ENCODE peak calls at places on chromosomes 6 and 20, in five cellular contexts. One of them, this sample, is unnamed.
A peak's percentile ranks its signal among the peaks of the same experiment; 100 is the strongest.

GRCh38 chr6:33426590-33427563 is 7.0 kb downstream of the SYNGAP1 start:
- DNase-seq in cardiac fibroblast: peak; percentile 18
- DNase-seq in dorsolateral prefrontal cortex: no peak
- DNase-seq in mucosa of descending colon: no peak
- DNase-seq in ascending aorta: no peak
- DNase-seq in this sample: no peak

GRCh38 chr20:59667131-59667530 is 62.8 kb downstream of the PHACTR3 start:
- DNase-seq in dorsolateral prefrontal cortex: no peak
- DNase-seq in ascending aorta: no peak
- DNase-seq in cardiac fibroblast: no peak
- DNase-seq in mucosa of descending colon: no peak
- DNase-seq in this sample: no peak

GRCh38 chr6:127951172-127951995 is 50.5 kb upstream of the THEMIS start:
- DNase-seq in dorsolateral prefrontal cortex: no peak
- DNase-seq in cardiac fibroblast: no peak
- DNase-seq in mucosa of descending colon: no peak
- DNase-seq in ascending aorta: no peak
- DNase-seq in this sample: no peak

GRCh38 chr20:51335329-51335841 is 207.1 kb downstream of the NFATC2 start:
- DNase-seq in mucosa of descending colon: no peak
- DNase-seq in cardiac fibroblast: peak; percentile 99
- DNase-seq in ascending aorta: no peak
- DNase-seq in dorsolateral prefrontal cortex: no peak
- DNase-seq in this sample: no peak

GRCh38 chr20:1802385-1803215 is 92.6 kb upstream of the SIRPA start:
- DNase-seq in cardiac fibroblast: peak; percentile 74
- DNase-seq in ascending aorta: peak; percentile 83
- DNase-seq in dorsolateral prefrontal cortex: peak; percentile 91
- DNase-seq in mucosa of descending colon: peak; percentile 65
- DNase-seq in this sample: peak; percentile 58

GRCh38 chr6:135535989-135536414 is 38.5 kb upstream of the AHI1 start:
- DNase-seq in mucosa of descending colon: peak; percentile 42
- DNase-seq in cardiac fibroblast: peak; percentile 90
- DNase-seq in ascending aorta: no peak
- DNase-seq in dorsolateral prefrontal cortex: no peak
- DNase-seq in this sample: no peak

GRCh38 chr6:12490904-12491571 is 200.9 kb downstream of the EDN1 start:
- DNase-seq in ascending aorta: peak; percentile 84
- DNase-seq in mucosa of descending colon: no peak
- DNase-seq in dorsolateral prefrontal cortex: no peak
- DNase-seq in cardiac fibroblast: peak; percentile 95
- DNase-seq in this sample: no peak

GRCh38 chr20:58109126-58109880 is 119.2 kb downstream of the ANKRD60 start:
- DNase-seq in ascending aorta: no peak
- DNase-seq in cardiac fibroblast: peak; percentile 73
- DNase-seq in dorsolateral prefrontal cortex: no peak
- DNase-seq in mucosa of descending colon: no peak
- DNase-seq in this sample: no peak

GRCh38 chr6:33607784-33608161 is 13.3 kb upstream of the ITPR3 start:
- DNase-seq in dorsolateral prefrontal cortex: no peak
- DNase-seq in cardiac fibroblast: no peak
- DNase-seq in ascending aorta: no peak
- DNase-seq in mucosa of descending colon: peak; percentile 67
- DNase-seq in this sample: no peak

GRCh38 chr6:143727035-143727434 is 49.3 kb downstream of the PHACTR2 start:
- DNase-seq in mucosa of descending colon: no peak
- DNase-seq in dorsolateral prefrontal cortex: no peak
- DNase-seq in cardiac fibroblast: peak; percentile 5
- DNase-seq in ascending aorta: no peak
- DNase-seq in this sample: no peak

GRCh38 chr6:88166901-88167624 is 916 bp upstream of the CNR1 start:
- DNase-seq in dorsolateral prefrontal cortex: no peak
- DNase-seq in ascending aorta: no peak
- DNase-seq in mucosa of descending colon: peak; percentile 15
- DNase-seq in cardiac fibroblast: no peak
- DNase-seq in this sample: no peak

GRCh38 chr6:14068133-14068532 is 49.4 kb upstream of the CD83 start:
- DNase-seq in mucosa of descending colon: no peak
- DNase-seq in dorsolateral prefrontal cortex: no peak
- DNase-seq in ascending aorta: no peak
- DNase-seq in cardiac fibroblast: peak; percentile 88
- DNase-seq in this sample: no peak

GRCh38 chr6:38587766-38588362 is 51.9 kb downstream of the BTBD9 start:
- DNase-seq in ascending aorta: no peak
- DNase-seq in cardiac fibroblast: no peak
- DNase-seq in mucosa of descending colon: no peak
- DNase-seq in dorsolateral prefrontal cortex: no peak
- DNase-seq in this sample: no peak

GRCh38 chr6:11412616-11413015 is 124.9 kb upstream of the TMEM170B start:
- DNase-seq in mucosa of descending colon: no peak
- DNase-seq in cardiac fibroblast: no peak
- DNase-seq in ascending aorta: no peak
- DNase-seq in dorsolateral prefrontal cortex: no peak
- DNase-seq in this sample: no peak

GRCh38 chr6:41723936-41724637 is 11.3 kb downstream of the TFEB start:
- DNase-seq in ascending aorta: no peak
- DNase-seq in mucosa of descending colon: no peak
- DNase-seq in cardiac fibroblast: no peak
- DNase-seq in dorsolateral prefrontal cortex: no peak
- DNase-seq in this sample: no peak

GRCh38 chr6:41721396-41721795 is 14.0 kb downstream of the TFEB start:
- DNase-seq in ascending aorta: no peak
- DNase-seq in dorsolateral prefrontal cortex: no peak
- DNase-seq in cardiac fibroblast: no peak
- DNase-seq in mucosa of descending colon: no peak
- DNase-seq in this sample: no peak

GRCh38 chr6:41724638-41725501 is 10.5 kb downstream of the TFEB start:
- DNase-seq in cardiac fibroblast: no peak
- DNase-seq in mucosa of descending colon: no peak
- DNase-seq in ascending aorta: no peak
- DNase-seq in dorsolateral prefrontal cortex: no peak
- DNase-seq in this sample: no peak

GRCh38 chr6:41720783-41721182 is 14.6 kb downstream of the TFEB start:
- DNase-seq in cardiac fibroblast: no peak
- DNase-seq in dorsolateral prefrontal cortex: no peak
- DNase-seq in mucosa of descending colon: no peak
- DNase-seq in ascending aorta: no peak
- DNase-seq in this sample: no peak

DNA sequence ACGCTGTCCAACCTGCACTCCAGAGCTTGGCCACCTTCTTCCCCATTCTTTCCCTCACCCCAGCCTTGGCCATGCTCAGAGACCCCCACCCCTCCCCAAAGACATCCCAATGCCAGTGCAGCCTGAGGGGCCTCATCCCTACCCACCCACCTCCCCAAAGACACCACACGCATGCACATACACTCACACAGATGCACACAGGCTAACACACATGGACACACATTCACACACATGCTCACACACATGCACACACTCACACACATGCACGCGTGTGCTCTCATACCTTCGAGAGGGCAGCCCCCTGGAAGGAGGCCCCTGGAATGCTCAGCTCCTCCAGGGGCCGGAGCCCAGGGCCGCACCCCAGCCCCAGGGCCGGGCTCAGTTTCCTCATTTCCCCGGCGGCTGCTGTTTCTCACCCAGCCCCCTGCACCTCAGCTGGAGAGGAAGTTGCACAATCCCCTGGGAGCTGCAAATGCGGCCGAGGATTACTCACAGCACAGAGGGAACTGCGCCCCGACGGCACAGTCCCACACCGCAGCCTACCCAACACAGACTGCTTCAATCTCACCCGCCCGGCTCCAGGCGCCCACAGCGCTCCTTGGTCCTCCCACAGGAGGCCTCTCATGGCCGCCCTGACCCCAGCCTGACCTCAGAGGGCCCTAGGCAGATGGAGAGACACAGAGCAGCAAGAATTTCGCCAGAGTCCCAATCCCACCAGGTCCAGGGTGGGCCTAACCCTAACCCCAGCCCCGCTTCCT is 12.1 kb downstream of the TFEB start:
- DNase-seq in mucosa of descending colon: peak; percentile 57
- DNase-seq in ascending aorta: peak; percentile 90
- DNase-seq in dorsolateral prefrontal cortex: no peak
- DNase-seq in cardiac fibroblast: peak; percentile 96
- DNase-seq in this sample: no peak
- TF ChIP-seq CTCF in mucosa of descending colon: no peak
- TF ChIP-seq CTCF in ascending aorta: no peak
- TF ChIP-seq CTCF in dorsolateral prefrontal cortex: no peak
- TF ChIP-seq CTCF in cardiac fibroblast: peak; percentile 15
- TF ChIP-seq CTCF in this sample: no peak

GRCh38 chr6:159527351-159527750 is 165.7 kb downstream of the SOD2 start:
- DNase-seq in cardiac fibroblast: no peak
- DNase-seq in ascending aorta: no peak
- DNase-seq in mucosa of descending colon: no peak
- DNase-seq in dorsolateral prefrontal cortex: no peak
- DNase-seq in this sample: no peak
- TF ChIP-seq CTCF in cardiac fibroblast: no peak
- TF ChIP-seq CTCF in ascending aorta: no peak
- TF ChIP-seq CTCF in mucosa of descending colon: no peak
- TF ChIP-seq CTCF in dorsolateral prefrontal cortex: no peak
- TF ChIP-seq CTCF in this sample: no peak

DNA sequence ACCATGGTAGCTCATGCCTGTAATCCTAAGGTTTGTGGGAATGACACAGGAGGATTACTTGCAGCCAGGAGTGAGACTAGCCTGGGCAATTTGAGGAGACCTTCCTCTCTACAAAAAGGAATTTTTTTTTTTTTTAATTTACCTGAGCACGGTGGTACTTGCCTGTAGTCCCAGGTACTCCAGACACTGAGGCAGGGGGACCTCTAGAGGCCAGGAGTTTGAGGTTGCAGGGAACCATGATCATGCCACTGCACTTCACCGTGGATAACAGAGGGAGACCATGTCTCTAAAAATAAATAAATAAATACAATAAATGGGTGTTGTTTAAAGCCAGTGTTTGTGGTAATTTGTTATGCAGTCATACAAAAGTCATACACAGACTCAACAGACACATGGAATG is 2.4 kb upstream of the HLA-F start:
- DNase-seq in ascending aorta: no peak
- DNase-seq in mucosa of descending colon: no peak
- DNase-seq in dorsolateral prefrontal cortex: no peak
- DNase-seq in cardiac fibroblast: no peak
- DNase-seq in this sample: no peak
- TF ChIP-seq CTCF in ascending aorta: no peak
- TF ChIP-seq CTCF in mucosa of descending colon: no peak
- TF ChIP-seq CTCF in dorsolateral prefrontal cortex: no peak
- TF ChIP-seq CTCF in cardiac fibroblast: no peak
- TF ChIP-seq CTCF in this sample: no peak

DNA sequence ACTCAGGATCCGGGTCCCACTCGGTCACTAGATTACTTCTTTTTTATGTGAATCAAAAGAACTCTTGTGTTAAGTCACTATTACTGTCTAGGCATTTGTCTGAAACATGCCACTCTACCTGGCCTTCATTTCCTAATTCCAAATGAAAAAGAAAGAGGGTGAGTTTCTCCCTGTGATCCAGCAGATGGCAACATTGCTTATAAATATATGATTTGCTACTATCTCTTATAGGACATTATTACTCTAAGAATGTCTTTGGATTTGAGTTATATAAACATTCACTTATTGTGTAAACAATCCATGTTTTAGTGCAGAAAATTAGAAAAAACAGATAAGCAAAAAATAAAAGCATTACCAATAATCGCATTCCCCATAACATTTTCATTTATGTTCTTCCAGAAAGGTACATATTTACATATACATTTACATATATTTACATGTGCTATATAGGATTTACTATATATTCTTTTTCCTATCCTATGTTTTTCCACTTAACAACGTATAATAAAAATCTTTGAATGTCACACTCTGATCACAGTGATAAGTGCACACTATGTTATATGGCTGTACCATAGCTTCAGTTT is 66.9 kb downstream of the FAXC start:
- DNase-seq in ascending aorta: no peak
- DNase-seq in mucosa of descending colon: no peak
- DNase-seq in cardiac fibroblast: peak; percentile 36
- DNase-seq in dorsolateral prefrontal cortex: no peak
- DNase-seq in this sample: no peak
- TF ChIP-seq CTCF in ascending aorta: no peak
- TF ChIP-seq CTCF in mucosa of descending colon: no peak
- TF ChIP-seq CTCF in cardiac fibroblast: peak; percentile 46
- TF ChIP-seq CTCF in dorsolateral prefrontal cortex: peak; percentile 46
- TF ChIP-seq CTCF in this sample: no peak

This sample was measured in breast epithelium.